ENCODE peak calls at places on chromosomes 3 and 15, in four cellular contexts. One of them, this sample, is unnamed.
A peak's percentile ranks its signal among the peaks of the same experiment; 100 is the strongest.

GRCh38 chr15:37016287-37016686 is 84.1 kb downstream of the MEIS2 start:
- DNase-seq in OCI-LY7: no peak
- DNase-seq in RWPE2: no peak
- DNase-seq in PC-3: no peak
- DNase-seq in this sample: no peak

GRCh38 chr3:192577271-192577670 is 150.1 kb downstream of the FGF12 start:
- DNase-seq in OCI-LY7: no peak
- DNase-seq in RWPE2: no peak
- DNase-seq in PC-3: no peak
- DNase-seq in this sample: no peak

GRCh38 chr3:21705769-21706168 is 45.2 kb downstream of the ZNF385D start:
- DNase-seq in OCI-LY7: no peak
- DNase-seq in RWPE2: no peak
- DNase-seq in PC-3: peak; percentile 97
- DNase-seq in this sample: peak; percentile 78

GRCh38 chr15:41483519-41483918 is 10.2 kb upstream of the ITPKA start:
- DNase-seq in OCI-LY7: no peak
- DNase-seq in RWPE2: no peak
- DNase-seq in PC-3: no peak
- DNase-seq in this sample: no peak

GRCh38 chr3:47850062-47850802 is 47.3 kb downstream of the DHX30 start:
- DNase-seq in OCI-LY7: peak; percentile 14
- DNase-seq in RWPE2: no peak
- DNase-seq in PC-3: peak; percentile 46
- DNase-seq in this sample: peak; percentile 36

GRCh38 chr3:158120330-158120729 is 10.4 kb downstream of the RSRC1 start:
- DNase-seq in OCI-LY7: no peak
- DNase-seq in RWPE2: no peak
- DNase-seq in PC-3: no peak
- DNase-seq in this sample: no peak

GRCh38 chr3:103295974-103296570 is 861.3 kb downstream of the ZPLD1 start:
- DNase-seq in OCI-LY7: peak; percentile 15
- DNase-seq in RWPE2: no peak
- DNase-seq in PC-3: peak; percentile 50
- DNase-seq in this sample: peak; percentile 29

GRCh38 chr3:159532577-159532976 is 456.1 kb upstream of the IL12A start:
- DNase-seq in OCI-LY7: no peak
- DNase-seq in RWPE2: no peak
- DNase-seq in PC-3: peak; percentile 7
- DNase-seq in this sample: no peak

GRCh38 chr15:101126618-101127502 is 125.0 kb downstream of the CHSY1 start:
- DNase-seq in OCI-LY7: no peak
- DNase-seq in RWPE2: no peak
- DNase-seq in PC-3: peak; percentile 14
- DNase-seq in this sample: no peak
- H3K4me3 ChIP-seq in OCI-LY7: peak overlapping the region; percentile 44
- H3K4me3 ChIP-seq in RWPE2: no peak overlapping the region
- H3K4me3 ChIP-seq in PC-3: peak overlapping the region; percentile 24
- H3K4me3 ChIP-seq in this sample: no peak overlapping the region

DNA sequence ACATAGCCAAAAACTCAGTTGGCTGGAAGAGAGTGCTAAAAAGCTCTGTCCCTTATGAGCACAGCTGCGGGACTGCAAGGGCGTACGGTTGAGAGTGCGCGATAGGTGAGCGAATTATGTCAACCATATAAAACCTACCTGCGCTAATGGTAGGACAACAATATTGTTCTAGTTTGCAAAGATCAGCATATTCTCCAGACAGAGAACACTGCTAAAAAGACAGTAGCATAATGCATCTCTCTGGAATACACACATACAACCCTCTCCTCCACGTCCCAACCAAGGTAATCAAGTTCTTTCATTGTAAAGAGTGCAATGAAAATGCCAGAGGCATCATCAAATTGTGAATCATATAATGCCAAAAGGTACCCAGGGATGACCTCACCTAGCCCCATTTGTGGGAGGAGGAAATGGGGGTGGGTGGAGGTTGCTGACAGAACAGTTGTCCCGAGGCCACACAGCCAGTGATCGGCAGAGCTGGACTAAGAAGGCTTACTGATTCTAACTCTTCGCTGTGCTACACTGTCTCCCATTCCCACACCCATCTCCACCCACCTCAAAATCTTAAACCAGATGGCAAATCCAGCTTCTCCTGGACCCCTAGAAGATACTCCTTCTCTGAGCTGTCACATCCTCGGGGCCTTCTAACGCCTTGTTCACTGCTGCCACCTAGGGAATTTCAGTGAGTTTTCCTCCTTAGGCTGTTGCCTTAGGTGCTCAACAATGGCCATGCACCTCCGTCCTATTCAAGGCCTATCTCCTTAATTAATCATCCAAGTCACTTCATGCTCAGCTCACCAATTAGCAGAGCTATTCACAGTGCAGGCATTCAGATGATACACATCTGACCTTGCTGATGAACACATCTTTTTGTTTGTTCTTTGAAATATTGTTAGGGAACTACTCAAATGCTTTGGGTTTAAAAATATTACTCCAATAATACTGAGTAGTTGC is 60.7 kb downstream of the RPL22L1 start:
- DNase-seq in OCI-LY7: peak; percentile 48
- DNase-seq in RWPE2: peak; percentile 68
- DNase-seq in PC-3: peak; percentile 95
- DNase-seq in this sample: peak; percentile 88
- TF ChIP-seq CTCF in OCI-LY7: peak; percentile 73
- TF ChIP-seq CTCF in RWPE2: peak; percentile 91
- TF ChIP-seq CTCF in PC-3: peak; percentile 96
- TF ChIP-seq CTCF in this sample: peak; percentile 77

GRCh38 chr3:23808525-23808924 is 2.8 kb downstream of the UBE2E1 start:
- DNase-seq in OCI-LY7: no peak
- DNase-seq in RWPE2: no peak
- DNase-seq in PC-3: no peak
- DNase-seq in this sample: no peak
- H3K4me3 ChIP-seq in OCI-LY7: peak overlapping the region; percentile 85
- H3K4me3 ChIP-seq in RWPE2: no peak overlapping the region
- H3K4me3 ChIP-seq in PC-3: peak overlapping the region; percentile 90
- H3K4me3 ChIP-seq in this sample: peak overlapping the region; percentile 20

GRCh38 chr3:176354843-176355242 is 842.4 kb downstream of the TBL1XR1 start:
- DNase-seq in OCI-LY7: no peak
- DNase-seq in RWPE2: no peak
- DNase-seq in PC-3: no peak
- DNase-seq in this sample: no peak

GRCh38 chr3:176352716-176353334 is 844.5 kb downstream of the TBL1XR1 start:
- DNase-seq in OCI-LY7: no peak
- DNase-seq in RWPE2: no peak
- DNase-seq in PC-3: no peak
- DNase-seq in this sample: peak; percentile 2

GRCh38 chr3:176362191-176362731 is 835.0 kb downstream of the TBL1XR1 start:
- DNase-seq in OCI-LY7: no peak
- DNase-seq in RWPE2: peak; percentile 29
- DNase-seq in PC-3: no peak
- DNase-seq in this sample: no peak

GRCh38 chr3:176359211-176359610 is 838.1 kb downstream of the TBL1XR1 start:
- DNase-seq in OCI-LY7: no peak
- DNase-seq in RWPE2: no peak
- DNase-seq in PC-3: no peak
- DNase-seq in this sample: no peak

DNA sequence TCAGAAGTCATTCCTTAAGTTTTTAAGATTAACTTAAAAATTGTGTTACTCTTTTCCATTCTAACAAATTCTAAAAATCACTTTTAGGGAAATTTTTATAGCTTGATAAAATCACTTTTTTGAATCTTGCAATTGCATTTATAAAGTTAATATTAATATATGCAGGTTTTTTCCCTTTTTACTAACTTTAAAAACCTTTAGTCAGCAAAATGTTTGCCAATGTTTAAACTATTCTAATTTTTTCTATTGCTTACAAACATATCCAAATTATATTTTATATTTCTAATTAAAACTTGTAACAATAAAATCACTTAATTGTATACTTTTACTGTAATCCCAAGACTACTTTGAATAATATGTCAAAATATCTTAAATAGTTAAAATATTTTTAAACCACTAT is 839.4 kb downstream of the TBL1XR1 start:
- DNase-seq in OCI-LY7: no peak
- DNase-seq in RWPE2: no peak
- DNase-seq in PC-3: no peak
- DNase-seq in this sample: no peak
- TF ChIP-seq CTCF in OCI-LY7: no peak
- TF ChIP-seq CTCF in RWPE2: no peak
- TF ChIP-seq CTCF in PC-3: no peak
- TF ChIP-seq CTCF in this sample: no peak

GRCh38 chr3:151278223-151278622 is at the start of gene P2RY14:
- DNase-seq in OCI-LY7: peak; percentile 20
- DNase-seq in RWPE2: no peak
- DNase-seq in PC-3: no peak
- DNase-seq in this sample: no peak
- H3K4me3 ChIP-seq in OCI-LY7: no peak within 1 kb of the TSS
- H3K4me3 ChIP-seq in RWPE2: no peak within 1 kb of the TSS
- H3K4me3 ChIP-seq in PC-3: no peak within 1 kb of the TSS
- H3K4me3 ChIP-seq in this sample: no peak within 1 kb of the TSS

DNA sequence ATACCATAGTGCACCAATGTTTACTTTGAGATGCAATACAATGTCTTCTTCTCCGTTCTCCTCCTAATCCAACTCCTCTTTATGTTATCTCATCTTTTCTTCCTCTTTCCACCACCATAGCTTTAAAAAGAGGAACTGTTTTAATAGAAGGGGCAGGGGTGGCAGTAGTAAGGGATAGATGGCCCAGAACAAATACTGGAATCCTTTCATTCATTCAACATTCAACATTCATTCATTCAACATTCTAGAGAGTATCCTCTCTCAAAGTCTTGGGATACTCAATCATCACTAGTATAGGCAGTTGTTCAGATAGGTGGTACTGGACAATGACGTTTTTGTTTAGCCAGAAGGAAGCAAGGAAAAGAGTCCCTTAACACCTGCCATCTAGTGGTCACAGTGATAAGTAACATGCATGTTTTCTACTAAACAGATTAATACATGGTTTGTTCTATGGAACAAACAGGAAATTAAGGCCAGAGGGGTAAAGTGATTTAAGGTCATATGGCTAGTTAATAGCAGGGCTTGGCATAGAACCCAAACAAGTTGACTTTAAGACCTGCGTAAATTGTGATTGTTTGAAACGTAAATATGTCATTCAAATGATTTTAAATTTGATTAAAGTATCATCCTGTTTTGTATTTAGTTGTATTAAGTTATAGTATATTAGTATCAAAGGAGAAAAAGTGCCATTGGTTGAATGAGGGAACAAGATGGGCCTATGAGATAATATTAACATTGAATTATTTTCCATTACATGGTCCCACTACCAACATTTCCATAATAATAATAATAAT is 26.9 kb upstream of the EHHADH start:
- DNase-seq in OCI-LY7: peak; percentile 63
- DNase-seq in RWPE2: no peak
- DNase-seq in PC-3: peak; percentile 82
- DNase-seq in this sample: peak; percentile 74
- TF ChIP-seq CTCF in OCI-LY7: peak; percentile 91
- TF ChIP-seq CTCF in RWPE2: peak; percentile 93
- TF ChIP-seq CTCF in PC-3: peak; percentile 88
- TF ChIP-seq CTCF in this sample: peak; percentile 77

GRCh38 chr3:56917337-56917697 is 115.6 kb upstream of the ARHGEF3 start:
- DNase-seq in OCI-LY7: peak; percentile 41
- DNase-seq in RWPE2: no peak
- DNase-seq in PC-3: no peak
- DNase-seq in this sample: no peak

GRCh38 chr3:56914646-56915045 is 112.9 kb upstream of the ARHGEF3 start:
- DNase-seq in OCI-LY7: no peak
- DNase-seq in RWPE2: no peak
- DNase-seq in PC-3: no peak
- DNase-seq in this sample: no peak

GRCh38 chr3:56917740-56918568 is 116.2 kb upstream of the ARHGEF3 start:
- DNase-seq in OCI-LY7: peak; percentile 95
- DNase-seq in RWPE2: no peak
- DNase-seq in PC-3: no peak
- DNase-seq in this sample: peak; percentile 3

GRCh38 chr3:56916697-56917336 is 115.1 kb upstream of the ARHGEF3 start:
- DNase-seq in OCI-LY7: peak; percentile 39
- DNase-seq in RWPE2: no peak
- DNase-seq in PC-3: no peak
- DNase-seq in this sample: no peak

DNA sequence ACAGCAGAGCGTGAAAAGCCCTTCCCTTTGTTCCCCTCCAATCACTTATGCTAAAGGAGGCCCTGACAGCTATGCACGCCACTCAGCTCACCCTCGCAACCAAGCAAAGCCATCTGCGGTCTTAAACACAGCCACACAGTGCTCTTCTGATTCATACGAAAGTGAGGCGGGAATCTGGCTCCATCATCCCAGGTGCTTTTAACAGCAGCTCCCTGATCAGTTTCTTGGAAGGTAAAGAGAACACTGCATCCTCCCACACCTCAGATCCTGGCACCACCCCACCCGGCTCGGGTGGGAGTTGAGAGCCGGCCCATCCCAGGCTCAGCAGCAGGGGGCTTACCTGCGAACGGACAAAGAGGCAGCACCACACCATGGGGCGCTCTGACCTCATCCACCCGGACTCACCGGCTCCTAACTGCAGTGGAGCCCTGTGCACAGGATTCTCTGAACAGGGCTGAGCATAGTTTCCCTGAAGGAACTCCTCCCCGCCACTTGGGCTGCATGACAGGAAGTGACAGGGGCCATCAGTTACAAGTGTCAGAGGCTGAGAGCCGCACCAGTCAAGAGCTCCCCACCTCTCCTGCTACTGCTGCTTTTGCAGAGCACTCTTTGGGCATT is 114.3 kb upstream of the ARHGEF3 start:
- DNase-seq in OCI-LY7: peak; percentile 85
- DNase-seq in RWPE2: no peak
- DNase-seq in PC-3: no peak
- DNase-seq in this sample: no peak
- H3K4me3 ChIP-seq in OCI-LY7: peak overlapping the region; percentile 73
- H3K4me3 ChIP-seq in RWPE2: no peak overlapping the region
- H3K4me3 ChIP-seq in PC-3: no peak overlapping the region
- H3K4me3 ChIP-seq in this sample: no peak overlapping the region